ENCODE peak calls at places on chromosomes 4 and X, in eight cellular contexts. One of them, this sample, is unnamed.

GRCh38 chr4:167380964-167381363 is 146.7 kb upstream of the SPOCK3 start:
- DNase-seq in stomach: no peak
- DNase-seq in Jurkat, Clone E6-1: no peak
- DNase-seq in T-helper 9 cell: no peak
- DNase-seq in foreskin fibroblast: no peak
- DNase-seq in bronchial epithelial cell: no peak
- DNase-seq in Ammon's horn: no peak
- DNase-seq in COR-L47: no peak
- DNase-seq in this sample: no peak

GRCh38 chr4:67680568-67681222 is 20.3 kb downstream of the UBA6 start:
- DNase-seq in COR-L47: no peak
- DNase-seq in foreskin fibroblast: no peak
- DNase-seq in Ammon's horn: no peak
- DNase-seq in T-helper 9 cell: no peak
- DNase-seq in bronchial epithelial cell: peak; percentile 85
- DNase-seq in stomach: no peak
- DNase-seq in Jurkat, Clone E6-1: no peak
- DNase-seq in this sample: no peak

GRCh38 chr4:186104895-186105720 is 604 bp downstream of the FAM149A start:
- DNase-seq in COR-L47: no peak
- DNase-seq in T-helper 9 cell: no peak
- DNase-seq in foreskin fibroblast: no peak
- DNase-seq in bronchial epithelial cell: no peak
- DNase-seq in Jurkat, Clone E6-1: no peak
- DNase-seq in stomach: peak; percentile 32
- DNase-seq in Ammon's horn: no peak
- DNase-seq in this sample: no peak

GRCh38 chrX:2325076-2325784 is 175.5 kb downstream of the DHRSX start:
- DNase-seq in stomach: peak; percentile 84
- DNase-seq in T-helper 9 cell: peak; percentile 53
- DNase-seq in COR-L47: no peak
- DNase-seq in Ammon's horn: peak; percentile 79
- DNase-seq in bronchial epithelial cell: peak; percentile 3
- DNase-seq in Jurkat, Clone E6-1: no peak
- DNase-seq in foreskin fibroblast: peak; percentile 53
- DNase-seq in this sample: peak; percentile 80

GRCh38 chr4:171334549-171334948 is 478.7 kb upstream of the GALNTL6 start:
- DNase-seq in stomach: no peak
- DNase-seq in bronchial epithelial cell: no peak
- DNase-seq in T-helper 9 cell: no peak
- DNase-seq in Ammon's horn: no peak
- DNase-seq in foreskin fibroblast: no peak
- DNase-seq in COR-L47: no peak
- DNase-seq in Jurkat, Clone E6-1: no peak
- DNase-seq in this sample: no peak

GRCh38 chr4:8893227-8893623 is 21.6 kb upstream of the HMX1 start:
- DNase-seq in Jurkat, Clone E6-1: no peak
- DNase-seq in T-helper 9 cell: no peak
- DNase-seq in stomach: no peak
- DNase-seq in bronchial epithelial cell: no peak
- DNase-seq in COR-L47: no peak
- DNase-seq in Ammon's horn: no peak
- DNase-seq in foreskin fibroblast: no peak
- DNase-seq in this sample: no peak

GRCh38 chrX:70554081-70554480 is 109.4 kb downstream of the DLG3 start:
- DNase-seq in T-helper 9 cell: no peak
- DNase-seq in Jurkat, Clone E6-1: no peak
- DNase-seq in Ammon's horn: no peak
- DNase-seq in stomach: no peak
- DNase-seq in COR-L47: no peak
- DNase-seq in bronchial epithelial cell: peak; percentile 47
- DNase-seq in foreskin fibroblast: peak; percentile 0
- DNase-seq in this sample: no peak

GRCh38 chrX:133674726-133675470 is 259.6 kb upstream of the GPC4 start:
- DNase-seq in foreskin fibroblast: no peak
- DNase-seq in COR-L47: no peak
- DNase-seq in T-helper 9 cell: no peak
- DNase-seq in stomach: peak; percentile 33
- DNase-seq in Ammon's horn: no peak
- DNase-seq in bronchial epithelial cell: peak; percentile 65
- DNase-seq in Jurkat, Clone E6-1: no peak
- DNase-seq in this sample: no peak

GRCh38 chr4:113677333-113677732 is 84.2 kb downstream of the CAMK2D start:
- DNase-seq in stomach: no peak
- DNase-seq in foreskin fibroblast: no peak
- DNase-seq in Ammon's horn: no peak
- DNase-seq in Jurkat, Clone E6-1: no peak
- DNase-seq in T-helper 9 cell: no peak
- DNase-seq in bronchial epithelial cell: no peak
- DNase-seq in COR-L47: no peak
- DNase-seq in this sample: no peak

GRCh38 chr4:88005086-88005485 is 2.3 kb upstream of the PKD2 start:
- DNase-seq in COR-L47: no peak
- DNase-seq in Jurkat, Clone E6-1: no peak
- DNase-seq in stomach: no peak
- DNase-seq in Ammon's horn: no peak
- DNase-seq in foreskin fibroblast: peak; percentile 22
- DNase-seq in T-helper 9 cell: no peak
- DNase-seq in bronchial epithelial cell: no peak
- DNase-seq in this sample: no peak

GRCh38 chr4:33881176-33881575 is 2363.1 kb downstream of the ARAP2 start:
- DNase-seq in Ammon's horn: no peak
- DNase-seq in COR-L47: no peak
- DNase-seq in T-helper 9 cell: no peak
- DNase-seq in bronchial epithelial cell: no peak
- DNase-seq in Jurkat, Clone E6-1: no peak
- DNase-seq in stomach: no peak
- DNase-seq in foreskin fibroblast: no peak
- DNase-seq in this sample: no peak

GRCh38 chr4:78612398-78613005 is 60.9 kb downstream of the ANXA3 start:
- DNase-seq in Jurkat, Clone E6-1: peak; percentile 78
- DNase-seq in T-helper 9 cell: no peak
- DNase-seq in foreskin fibroblast: peak; percentile 41
- DNase-seq in Ammon's horn: peak; percentile 75
- DNase-seq in bronchial epithelial cell: peak; percentile 42
- DNase-seq in stomach: no peak
- DNase-seq in COR-L47: peak; percentile 60
- DNase-seq in this sample: peak; percentile 60

GRCh38 chr4:68250151-68250930 is 4.8 kb upstream of the TMPRSS11B start:
- DNase-seq in Ammon's horn: no peak
- DNase-seq in bronchial epithelial cell: peak; percentile 34
- DNase-seq in foreskin fibroblast: no peak
- DNase-seq in T-helper 9 cell: no peak
- DNase-seq in stomach: no peak
- DNase-seq in COR-L47: no peak
- DNase-seq in Jurkat, Clone E6-1: no peak
- DNase-seq in this sample: no peak

GRCh38 chrX:129717902-129718301 is 20.9 kb upstream of the XPNPEP2 start:
- DNase-seq in stomach: no peak
- DNase-seq in foreskin fibroblast: peak; percentile 44
- DNase-seq in Jurkat, Clone E6-1: no peak
- DNase-seq in COR-L47: no peak
- DNase-seq in Ammon's horn: peak; percentile 36
- DNase-seq in T-helper 9 cell: no peak
- DNase-seq in bronchial epithelial cell: peak; percentile 64
- DNase-seq in this sample: no peak

GRCh38 chr4:93810340-93810992 is 18.1 kb upstream of the ATOH1 start:
- DNase-seq in stomach: no peak
- DNase-seq in Jurkat, Clone E6-1: no peak
- DNase-seq in Ammon's horn: no peak
- DNase-seq in foreskin fibroblast: no peak
- DNase-seq in bronchial epithelial cell: no peak
- DNase-seq in COR-L47: peak; percentile 45
- DNase-seq in T-helper 9 cell: no peak
- DNase-seq in this sample: no peak

GRCh38 chr4:11138964-11139363 is 289.7 kb downstream of the HS3ST1 start:
- DNase-seq in stomach: no peak
- DNase-seq in T-helper 9 cell: no peak
- DNase-seq in COR-L47: no peak
- DNase-seq in bronchial epithelial cell: no peak
- DNase-seq in foreskin fibroblast: no peak
- DNase-seq in Ammon's horn: no peak
- DNase-seq in Jurkat, Clone E6-1: no peak
- DNase-seq in this sample: no peak

GRCh38 chrX:1914606-1915365 is 299.9 kb downstream of the ASMT start:
- DNase-seq in Jurkat, Clone E6-1: no peak
- DNase-seq in T-helper 9 cell: no peak
- DNase-seq in COR-L47: no peak
- DNase-seq in bronchial epithelial cell: no peak
- DNase-seq in Ammon's horn: no peak
- DNase-seq in stomach: no peak
- DNase-seq in foreskin fibroblast: no peak
- DNase-seq in this sample: no peak

GRCh38 chr4:39484582-39485272 is 25.9 kb downstream of the LIAS start:
- DNase-seq in bronchial epithelial cell: no peak
- DNase-seq in Ammon's horn: no peak
- DNase-seq in Jurkat, Clone E6-1: no peak
- DNase-seq in foreskin fibroblast: no peak
- DNase-seq in COR-L47: no peak
- DNase-seq in stomach: no peak
- DNase-seq in T-helper 9 cell: no peak
- DNase-seq in this sample: no peak

GRCh38 chrX:13371191-13371590 is 51.3 kb upstream of the ATXN3L start:
- DNase-seq in stomach: no peak
- DNase-seq in Ammon's horn: no peak
- DNase-seq in foreskin fibroblast: no peak
- DNase-seq in Jurkat, Clone E6-1: no peak
- DNase-seq in T-helper 9 cell: no peak
- DNase-seq in COR-L47: no peak
- DNase-seq in bronchial epithelial cell: no peak
- DNase-seq in this sample: no peak

GRCh38 chrX:28586291-28586690 is 955 bp upstream of the IL1RAPL1 start:
- DNase-seq in T-helper 9 cell: no peak
- DNase-seq in foreskin fibroblast: no peak
- DNase-seq in stomach: no peak
- DNase-seq in Jurkat, Clone E6-1: no peak
- DNase-seq in Ammon's horn: peak; percentile 51
- DNase-seq in COR-L47: no peak
- DNase-seq in bronchial epithelial cell: no peak
- DNase-seq in this sample: no peak

GRCh38 chr4:109816894-109817293 is 1.3 kb downstream of the GAR1 start:
- DNase-seq in Ammon's horn: no peak
- DNase-seq in bronchial epithelial cell: no peak
- DNase-seq in T-helper 9 cell: no peak
- DNase-seq in stomach: no peak
- DNase-seq in foreskin fibroblast: no peak
- DNase-seq in Jurkat, Clone E6-1: no peak
- DNase-seq in COR-L47: no peak
- DNase-seq in this sample: no peak

GRCh38 chr4:144582975-144583374 is 63.0 kb upstream of the HHIP start:
- DNase-seq in Ammon's horn: no peak
- DNase-seq in COR-L47: no peak
- DNase-seq in foreskin fibroblast: no peak
- DNase-seq in stomach: no peak
- DNase-seq in T-helper 9 cell: no peak
- DNase-seq in bronchial epithelial cell: peak; percentile 74
- DNase-seq in Jurkat, Clone E6-1: no peak
- DNase-seq in this sample: no peak

GRCh38 chr4:151530783-151531182 is 121.8 kb downstream of the FHIP1A start:
- DNase-seq in T-helper 9 cell: no peak
- DNase-seq in stomach: no peak
- DNase-seq in Ammon's horn: no peak
- DNase-seq in foreskin fibroblast: no peak
- DNase-seq in Jurkat, Clone E6-1: no peak
- DNase-seq in bronchial epithelial cell: no peak
- DNase-seq in COR-L47: peak; percentile 14
- DNase-seq in this sample: peak; percentile 10

GRCh38 chrX:154028502-154029184 is 8.9 kb upstream of the IRAK1 start:
- DNase-seq in COR-L47: no peak
- DNase-seq in Ammon's horn: no peak
- DNase-seq in bronchial epithelial cell: no peak
- DNase-seq in stomach: no peak
- DNase-seq in foreskin fibroblast: no peak
- DNase-seq in T-helper 9 cell: no peak
- DNase-seq in Jurkat, Clone E6-1: no peak
- DNase-seq in this sample: no peak

GRCh38 chrX:100642296-100642695 is 1.7 kb upstream of the SRPX2 start:
- DNase-seq in COR-L47: no peak
- DNase-seq in bronchial epithelial cell: peak; percentile 56
- DNase-seq in foreskin fibroblast: no peak
- DNase-seq in Jurkat, Clone E6-1: no peak
- DNase-seq in T-helper 9 cell: no peak
- DNase-seq in stomach: no peak
- DNase-seq in Ammon's horn: no peak
- DNase-seq in this sample: no peak

GRCh38 chrX:9555354-9555753 is 90.5 kb downstream of the TBL1X start:
- DNase-seq in T-helper 9 cell: no peak
- DNase-seq in bronchial epithelial cell: peak; percentile 18
- DNase-seq in stomach: no peak
- DNase-seq in Jurkat, Clone E6-1: no peak
- DNase-seq in Ammon's horn: no peak
- DNase-seq in foreskin fibroblast: no peak
- DNase-seq in COR-L47: no peak
- DNase-seq in this sample: no peak

GRCh38 chr4:141571368-141571767 is 65.0 kb upstream of the IL15 start:
- DNase-seq in stomach: no peak
- DNase-seq in T-helper 9 cell: no peak
- DNase-seq in COR-L47: no peak
- DNase-seq in bronchial epithelial cell: peak; percentile 15
- DNase-seq in Jurkat, Clone E6-1: no peak
- DNase-seq in foreskin fibroblast: peak; percentile 40
- DNase-seq in Ammon's horn: no peak
- DNase-seq in this sample: no peak

GRCh38 chrX:44514272-44514671 is 28.4 kb downstream of the FUNDC1 start:
- DNase-seq in Jurkat, Clone E6-1: no peak
- DNase-seq in bronchial epithelial cell: no peak
- DNase-seq in Ammon's horn: no peak
- DNase-seq in foreskin fibroblast: no peak
- DNase-seq in stomach: no peak
- DNase-seq in COR-L47: no peak
- DNase-seq in T-helper 9 cell: no peak
- DNase-seq in this sample: no peak

GRCh38 chr4:81839347-81840042 is 367.8 kb upstream of the RASGEF1B start:
- DNase-seq in Jurkat, Clone E6-1: no peak
- DNase-seq in T-helper 9 cell: no peak
- DNase-seq in foreskin fibroblast: no peak
- DNase-seq in bronchial epithelial cell: peak; percentile 4
- DNase-seq in Ammon's horn: peak; percentile 4
- DNase-seq in COR-L47: peak; percentile 87
- DNase-seq in stomach: no peak
- DNase-seq in this sample: peak; percentile 33

GRCh38 chr4:26791346-26791745 is 69.3 kb upstream of the STIM2 start:
- DNase-seq in T-helper 9 cell: no peak
- DNase-seq in bronchial epithelial cell: no peak
- DNase-seq in Ammon's horn: no peak
- DNase-seq in COR-L47: no peak
- DNase-seq in foreskin fibroblast: no peak
- DNase-seq in Jurkat, Clone E6-1: no peak
- DNase-seq in stomach: no peak
- DNase-seq in this sample: no peak

This sample was measured in globus pallidus.